ENCODE peak calls at places on chromosomes 5 and 9, in six cellular contexts. P, T, B, H, S and Y are unnamed samples. For H3K9me3 and H3K4me1, the result is how much of the 10 kb centered on the place peaks cover.

GRCh38 chr5:101976933-101977332 is 319.2 kb downstream of the SLCO4C1 start:
- DNase-seq in P (no peak), T (no peak), B (no peak), H (no peak), S (no peak), Y (no peak)

GRCh38 chr9:134236935-134237629 is 72.7 kb upstream of the RNU6ATAC start:
- DNase-seq in P (no peak), T (no peak), B (no peak), H (no peak), S (no peak), Y (no peak)

GRCh38 chr9:123087359-123087888 is 54.0 kb downstream of the GPR21 start:
- DNase-seq in P (no peak), T (no peak), B (peak), H (no peak), S (no peak), Y (peak)

GRCh38 chr5:126736141-126736540 is 40.8 kb upstream of the LMNB1 start:
- DNase-seq in P (no peak), T (no peak), B (peak), H (peak), S (no peak), Y (no peak)

GRCh38 chr5:32312682-32313523 is at the start of gene MTMR12:
- DNase-seq in P (peak), T (peak), B (peak), H (peak), S (peak), Y (peak)

GRCh38 chr5:10481241-10481932 is 39.7 kb downstream of the ROPN1L start:
- DNase-seq in P (no peak), T (peak), B (peak), H (no peak), S (no peak), Y (no peak)

GRCh38 chr9:3968891-3969290 is 331.0 kb downstream of the GLIS3 start:
- DNase-seq in P (no peak), T (no peak), B (peak), H (peak), S (peak), Y (no peak)

GRCh38 chr5:87885727-87886126 is 382.9 kb downstream of the TMEM161B start:
- DNase-seq in P (peak), T (no peak), B (peak), H (no peak), S (no peak), Y (no peak)

GRCh38 chr5:169635933-169636332 is 1.1 kb upstream of the DOCK2 start:
- DNase-seq in P (no peak), T (no peak), B (no peak), H (no peak), S (no peak), Y (no peak)

GRCh38 chr5:54159153-54159836 is 151.1 kb downstream of the ARL15 start:
- DNase-seq in P (peak), T (no peak), B (no peak), H (peak), S (no peak), Y (no peak)

GRCh38 chr5:91352831-91353695 is 30.1 kb downstream of the ARRDC3 start:
- DNase-seq in P (no peak), T (no peak), B (no peak), H (no peak), S (no peak), Y (no peak)

GRCh38 chr9:135815433-135816178 is 91.7 kb downstream of the CAMSAP1 start:
- DNase-seq in P (no peak), T (no peak), B (no peak), H (no peak), S (no peak), Y (no peak)

GRCh38 chr9:122011818-122012498 is 81.2 kb downstream of the TTLL11 start:
- DNase-seq in P (no peak), T (no peak), B (no peak), H (no peak), S (no peak), Y (no peak)

GRCh38 chr5:74272831-74273545 is 367.5 kb downstream of the ENC1 start:
- DNase-seq in P (no peak), T (no peak), B (no peak), H (peak), S (no peak), Y (no peak)

GRCh38 chr9:124030969-124031451 is 19.4 kb downstream of the LHX2 start:
- DNase-seq in P (no peak), T (no peak), B (no peak), H (peak), S (no peak), Y (no peak)

GRCh38 chr5:45774528-45774927 is 78.3 kb upstream of the HCN1 start:
- DNase-seq in P (peak), T (no peak), B (peak), H (peak), S (no peak), Y (peak)

GRCh38 chr5:45779874-45780671 is 83.9 kb upstream of the HCN1 start:
- DNase-seq in P (no peak), T (no peak), B (no peak), H (no peak), S (no peak), Y (no peak)
- H3K9me3 ChIP-seq in P (under half), T (under half), B (under half), H (under half), S (under half), Y (under half)

GRCh38 chr5:139611703-139612584 is 36.2 kb upstream of the CXXC5 start:
- DNase-seq in P (no peak), T (no peak), B (no peak), H (peak), S (no peak), Y (no peak)
- TF ChIP-seq EZH2phosphoT487 in P (no peak), T (no peak), B (no peak), H (no peak), S (no peak), Y (no peak)

GRCh38 chr5:178071108-178071507 is 42.2 kb upstream of the N4BP3 start:
- DNase-seq in P (no peak), T (no peak), B (no peak), H (no peak), S (no peak), Y (no peak)
- H3K4me1 ChIP-seq in P (half or more), T (under half), B (under half), H (under half), S (under half), Y (under half)

GRCh38 chr5:3384531-3384930 is 211.1 kb upstream of the IRX1 start:
- DNase-seq in P (no peak), T (no peak), B (no peak), H (no peak), S (no peak), Y (no peak)
- H3K9me3 ChIP-seq in P (under half), T (under half), B (under half), H (under half), S (under half), Y (under half)